ENCODE peak calls at places on chromosomes 12 and 14, in seven cellular contexts. One of them, this sample, is unnamed.

GRCh38 chr14:104106471-104106991 is 21.0 kb downstream of the ASPG start:
- DNase-seq in dorsolateral prefrontal cortex: no peak
- DNase-seq in brain pericyte: no peak
- DNase-seq in GM20000: no peak
- DNase-seq in T follicular helper cell: no peak
- DNase-seq in GM12864: no peak
- DNase-seq in left kidney: no peak
- DNase-seq in this sample: no peak

GRCh38 chr14:19974844-19975243 is 547 bp upstream of the OR4K15 start:
- DNase-seq in dorsolateral prefrontal cortex: no peak
- DNase-seq in brain pericyte: no peak
- DNase-seq in GM20000: no peak
- DNase-seq in T follicular helper cell: peak
- DNase-seq in GM12864: no peak
- DNase-seq in left kidney: no peak
- DNase-seq in this sample: no peak

GRCh38 chr14:100904307-100905019 is 941 bp upstream of the RTL1 start:
- DNase-seq in dorsolateral prefrontal cortex: no peak
- DNase-seq in brain pericyte: no peak
- DNase-seq in GM20000: peak
- DNase-seq in T follicular helper cell: no peak
- DNase-seq in GM12864: no peak
- DNase-seq in left kidney: peak
- DNase-seq in this sample: peak

GRCh38 chr12:46303039-46303666 is 34.3 kb upstream of the SLC38A1 start:
- DNase-seq in dorsolateral prefrontal cortex: no peak
- DNase-seq in brain pericyte: no peak
- DNase-seq in GM20000: peak
- DNase-seq in T follicular helper cell: peak
- DNase-seq in GM12864: peak
- DNase-seq in left kidney: peak
- DNase-seq in this sample: no peak

GRCh38 chr14:37196604-37197420 is 925 bp upstream of the MIPOL1 start:
- DNase-seq in dorsolateral prefrontal cortex: no peak
- DNase-seq in brain pericyte: no peak
- DNase-seq in GM20000: no peak
- DNase-seq in T follicular helper cell: no peak
- DNase-seq in GM12864: no peak
- DNase-seq in left kidney: no peak
- DNase-seq in this sample: no peak

GRCh38 chr12:113684053-113684907 is 212.6 kb upstream of the LHX5 start:
- DNase-seq in dorsolateral prefrontal cortex: no peak
- DNase-seq in brain pericyte: no peak
- DNase-seq in GM20000: no peak
- DNase-seq in T follicular helper cell: no peak
- DNase-seq in GM12864: no peak
- DNase-seq in left kidney: peak
- DNase-seq in this sample: peak

GRCh38 chr12:112852127-112852526 is 54.6 kb upstream of the OAS1 start:
- DNase-seq in dorsolateral prefrontal cortex: no peak
- DNase-seq in brain pericyte: no peak
- DNase-seq in GM20000: no peak
- DNase-seq in T follicular helper cell: no peak
- DNase-seq in GM12864: no peak
- DNase-seq in left kidney: no peak
- DNase-seq in this sample: no peak

GRCh38 chr12:6872073-6873048 is 742 bp downstream of the SPSB2 start:
- DNase-seq in dorsolateral prefrontal cortex: peak
- DNase-seq in brain pericyte: no peak
- DNase-seq in GM20000: peak
- DNase-seq in T follicular helper cell: peak
- DNase-seq in GM12864: no peak
- DNase-seq in left kidney: peak
- DNase-seq in this sample: peak

GRCh38 chr12:24625103-24625502 is 323.8 kb downstream of the BCAT1 start:
- DNase-seq in dorsolateral prefrontal cortex: no peak
- DNase-seq in brain pericyte: no peak
- DNase-seq in GM20000: no peak
- DNase-seq in T follicular helper cell: no peak
- DNase-seq in GM12864: no peak
- DNase-seq in left kidney: no peak
- DNase-seq in this sample: no peak

GRCh38 chr14:106459971-106460730 is 933.8 kb downstream of the TMEM121 start:
- DNase-seq in dorsolateral prefrontal cortex: no peak
- DNase-seq in brain pericyte: no peak
- DNase-seq in GM20000: peak
- DNase-seq in T follicular helper cell: peak
- DNase-seq in GM12864: no peak
- DNase-seq in left kidney: no peak
- DNase-seq in this sample: peak

GRCh38 chr12:72747460-72747859 is 475.3 kb downstream of the TRHDE start:
- DNase-seq in dorsolateral prefrontal cortex: no peak
- DNase-seq in brain pericyte: no peak
- DNase-seq in GM20000: no peak
- DNase-seq in T follicular helper cell: no peak
- DNase-seq in GM12864: no peak
- DNase-seq in left kidney: no peak
- DNase-seq in this sample: no peak

GRCh38 chr12:49705479-49706267 is 1.5 kb downstream of the FMNL3 start:
- DNase-seq in dorsolateral prefrontal cortex: no peak
- DNase-seq in brain pericyte: no peak
- DNase-seq in GM20000: peak
- DNase-seq in T follicular helper cell: no peak
- DNase-seq in GM12864: peak
- DNase-seq in left kidney: no peak
- DNase-seq in this sample: no peak